ENCODE peak calls at places on chromosome 2, in ten cellular contexts. E is mammary epithelial cell; A is bronchial epithelial cell; N is hepatocyte; W is CD8-positive, alpha-beta T cell; I is lower lobe of right lung; T is cardiac muscle cell; K is right atrium auricular region; G is lung; O is heart right ventricle. R is an unnamed sample.

GRCh38 chr2:106356291-106356690 is 111.9 kb downstream of the RGPD3 start:
- DNase-seq in E (no peak), A (peak; percentile 58), N (no peak), W (no peak), I (no peak), T (no peak), K (no peak), G (no peak), O (no peak), R (no peak)

GRCh38 chr2:168920504-168921157 is 19.5 kb downstream of the G6PC2 start:
- DNase-seq in E (no peak), A (peak; percentile 40), N (peak; percentile 58), W (no peak), I (no peak), T (peak; percentile 60), K (no peak), G (no peak), O (no peak), R (no peak)

GRCh38 chr2:9844581-9844980 is 1.3 kb downstream of the TAF1B start:
- DNase-seq in E (no peak), A (peak; percentile 51), N (no peak), W (no peak), I (no peak), T (no peak), K (no peak), G (no peak), O (no peak), R (no peak)

GRCh38 chr2:64367444-64367843 is 86.5 kb upstream of the LGALSL start:
- DNase-seq in E (no peak), A (no peak), N (no peak), W (no peak), I (no peak), T (peak; percentile 31), K (peak; percentile 32), G (no peak), O (no peak), R (no peak)

GRCh38 chr2:203083328-203083727 is 68.7 kb downstream of the NBEAL1 start:
- DNase-seq in E (no peak), A (no peak), N (no peak), W (no peak), I (no peak), T (no peak), K (no peak), G (no peak), O (no peak), R (no peak)

GRCh38 chr2:155062250-155062985 is 363.9 kb downstream of the KCNJ3 start:
- DNase-seq in E (no peak), A (no peak), N (peak; percentile 16), W (no peak), I (no peak), T (no peak), K (no peak), G (no peak), O (no peak), R (no peak)

GRCh38 chr2:142834003-142834402 is 43.5 kb upstream of the KYNU start:
- DNase-seq in E (peak; percentile 78), A (peak; percentile 65), N (no peak), W (no peak), I (no peak), T (no peak), K (no peak), G (no peak), O (no peak), R (no peak)

GRCh38 chr2:47506436-47506835 is 103.5 kb downstream of the MSH2 start:
- DNase-seq in E (no peak), A (no peak), N (no peak), W (no peak), I (no peak), T (no peak), K (no peak), G (no peak), O (no peak), R (no peak)

GRCh38 chr2:85717308-85718005 is 23.3 kb downstream of the GNLY start:
- DNase-seq in E (no peak), A (no peak), N (no peak), W (no peak), I (no peak), T (no peak), K (no peak), G (no peak), O (no peak), R (peak; percentile 65)

GRCh38 chr2:85716346-85716880 is 22.3 kb downstream of the GNLY start:
- DNase-seq in E (no peak), A (no peak), N (no peak), W (no peak), I (no peak), T (peak; percentile 50), K (no peak), G (no peak), O (no peak), R (peak; percentile 40)

GRCh38 chr2:85718885-85719487 is 24.8 kb downstream of the GNLY start:
- DNase-seq in E (no peak), A (no peak), N (peak; percentile 45), W (no peak), I (no peak), T (no peak), K (no peak), G (no peak), O (no peak), R (no peak)

GRCh38 chr2:85719609-85720240 is 25.6 kb downstream of the GNLY start:
- DNase-seq in E (no peak), A (no peak), N (no peak), W (no peak), I (no peak), T (peak; percentile 31), K (no peak), G (no peak), O (peak; percentile 63), R (no peak)

DNA sequence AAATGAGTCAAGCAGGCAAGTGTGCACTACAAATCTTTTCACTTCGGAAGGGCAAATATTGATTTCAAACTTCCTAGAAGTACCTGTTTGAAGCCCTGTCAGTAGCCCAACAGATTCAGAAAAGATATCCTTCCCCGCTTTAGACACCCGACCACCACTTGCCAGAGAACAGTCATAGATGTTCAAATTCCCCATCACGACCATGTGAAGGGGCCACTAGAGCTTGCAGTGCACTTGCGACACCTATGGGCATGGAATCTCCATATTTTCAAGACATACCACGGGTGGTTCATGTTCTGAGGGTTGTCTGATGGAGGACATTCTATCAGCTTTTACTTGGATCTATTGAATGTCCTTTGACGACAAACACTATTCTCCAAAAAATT is 23.8 kb downstream of the GNLY start:
- DNase-seq in E (no peak), A (no peak), N (no peak), W (no peak), I (no peak), T (no peak), K (no peak), G (no peak), O (no peak), R (no peak)
- TF ChIP-seq CTCF in E (no peak), A (peak; percentile 18), N (no peak), W (no peak), I (no peak), T (no peak), K (no peak), G (no peak), O (no peak), R (peak; percentile 14)

GRCh38 chr2:199381531-199381930 is 76.2 kb downstream of the SATB2 start:
- DNase-seq in E (no peak), A (no peak), N (no peak), W (no peak), I (no peak), T (no peak), K (no peak), G (no peak), O (no peak), R (no peak)
- H3K36me3 ChIP-seq in E (no peaks in the 10 kb centered on the region), A (no peaks in the 10 kb centered on the region), N (no peaks in the 10 kb centered on the region), W (no peaks in the 10 kb centered on the region), I (no peaks in the 10 kb centered on the region), T (no peaks in the 10 kb centered on the region), K (no peaks in the 10 kb centered on the region), G (no peaks in the 10 kb centered on the region), O (no peaks in the 10 kb centered on the region), R (peaks cover 16% of the 10 kb centered on the region)

GRCh38 chr2:74583504-74583903 is 29.0 kb downstream of the DOK1 start:
- DNase-seq in E (no peak), A (peak; percentile 41), N (no peak), W (no peak), I (no peak), T (no peak), K (no peak), G (no peak), O (no peak), R (no peak)

GRCh38 chr2:74584088-74584645 is 29.6 kb downstream of the DOK1 start:
- DNase-seq in E (no peak), A (no peak), N (no peak), W (no peak), I (no peak), T (no peak), K (no peak), G (no peak), O (no peak), R (no peak)

GRCh38 chr2:74587664-74588277 is 33.3 kb downstream of the DOK1 start:
- DNase-seq in E (peak; percentile 51), A (peak; percentile 56), N (peak; percentile 76), W (peak; percentile 43), I (peak; percentile 59), T (peak; percentile 78), K (peak; percentile 79), G (peak; percentile 63), O (peak; percentile 36), R (peak; percentile 81)

GRCh38 chr2:74588664-74589063 is 34.1 kb downstream of the DOK1 start:
- DNase-seq in E (no peak), A (peak; percentile 11), N (no peak), W (no peak), I (no peak), T (no peak), K (no peak), G (no peak), O (no peak), R (no peak)

GRCh38 chr2:74585406-74586182 is 31.1 kb downstream of the DOK1 start:
- DNase-seq in E (no peak), A (no peak), N (no peak), W (no peak), I (peak; percentile 57), T (no peak), K (no peak), G (no peak), O (peak; percentile 38), R (no peak)
- H3K4me3 ChIP-seq in E (no peak overlapping the region), A (no peak overlapping the region), N (no peak overlapping the region), W (no peak overlapping the region), I (no peak overlapping the region), T (no peak overlapping the region), K (no peak overlapping the region), G (no peak overlapping the region), O (no peak overlapping the region), R (no peak overlapping the region)

GRCh38 chr2:1541812-1542211 is 128.5 kb downstream of the TPO start:
- DNase-seq in E (no peak), A (no peak), N (no peak), W (no peak), I (no peak), T (no peak), K (no peak), G (no peak), O (no peak), R (no peak)

GRCh38 chr2:1540481-1540880 is 127.2 kb downstream of the TPO start:
- DNase-seq in E (no peak), A (no peak), N (no peak), W (no peak), I (no peak), T (no peak), K (no peak), G (no peak), O (no peak), R (no peak)

GRCh38 chr2:1539441-1539840 is 126.2 kb downstream of the TPO start:
- DNase-seq in E (no peak), A (no peak), N (no peak), W (no peak), I (no peak), T (no peak), K (no peak), G (no peak), O (no peak), R (no peak)

GRCh38 chr2:1539973-1540372 is 126.7 kb downstream of the TPO start:
- DNase-seq in E (no peak), A (no peak), N (no peak), W (no peak), I (no peak), T (no peak), K (no peak), G (no peak), O (no peak), R (no peak)

DNA sequence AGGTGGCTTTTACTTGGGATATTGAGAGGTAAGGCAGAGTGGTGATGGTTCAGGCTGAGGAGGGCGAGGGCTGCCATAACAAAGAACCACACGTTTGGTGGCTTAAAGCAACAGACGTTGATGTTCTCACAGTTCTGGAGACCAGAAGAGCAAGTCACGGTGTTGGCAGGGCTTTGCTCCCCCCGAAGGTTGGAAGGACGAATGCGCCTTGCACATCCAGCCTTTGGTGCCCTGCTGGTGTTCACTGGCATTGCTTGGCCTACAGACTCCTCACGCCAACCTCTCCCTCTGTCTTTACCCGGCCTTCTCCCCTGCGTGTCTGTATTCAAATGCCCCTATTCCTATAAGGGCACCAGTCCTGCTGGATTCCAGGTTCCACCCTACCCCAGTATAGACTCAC is 125.4 kb downstream of the TPO start:
- DNase-seq in E (no peak), A (peak; percentile 10), N (peak; percentile 45), W (no peak), I (no peak), T (peak; percentile 62), K (no peak), G (no peak), O (no peak), R (peak; percentile 81)
- TF ChIP-seq CTCF in E (peak; percentile 43), A (peak; percentile 46), N (peak; percentile 29), W (no peak), I (no peak), T (peak; percentile 34), K (no peak), G (no peak), O (no peak), R (peak; percentile 100)